ENCODE peak calls at places on chromosome X, in five cellular contexts. One of them, this sample, is unnamed.

GRCh38 chrX:84339507-84340364 is 151.7 kb upstream of the RPS6KA6 start:
- DNase-seq in activated CD8-positive, alpha-beta memory T cell treated with anti-CD3 and anti-CD28 coated beads, Interleukin-2, amount 50 U/mL, for 4 hours: no peak
- DNase-seq in lower lobe of right lung: no peak
- DNase-seq in OCI-LY7: peak; percentile 3
- DNase-seq in T-cell: no peak
- DNase-seq in this sample: no peak

GRCh38 chrX:134936542-134936941 is 54.2 kb upstream of the SMIM10 start:
- DNase-seq in activated CD8-positive, alpha-beta memory T cell treated with anti-CD3 and anti-CD28 coated beads, Interleukin-2, amount 50 U/mL, for 4 hours: no peak
- DNase-seq in lower lobe of right lung: no peak
- DNase-seq in OCI-LY7: no peak
- DNase-seq in T-cell: no peak
- DNase-seq in this sample: no peak

GRCh38 chrX:153723351-153724251 is 586 bp downstream of the BCAP31 start:
- DNase-seq in activated CD8-positive, alpha-beta memory T cell treated with anti-CD3 and anti-CD28 coated beads, Interleukin-2, amount 50 U/mL, for 4 hours: peak; percentile 47
- DNase-seq in lower lobe of right lung: peak; percentile 65
- DNase-seq in OCI-LY7: peak; percentile 72
- DNase-seq in T-cell: peak; percentile 24
- DNase-seq in this sample: no peak

GRCh38 chrX:13837290-13837745 is 20.4 kb upstream of the GPM6B start:
- DNase-seq in activated CD8-positive, alpha-beta memory T cell treated with anti-CD3 and anti-CD28 coated beads, Interleukin-2, amount 50 U/mL, for 4 hours: no peak
- DNase-seq in lower lobe of right lung: no peak
- DNase-seq in OCI-LY7: no peak
- DNase-seq in T-cell: no peak
- DNase-seq in this sample: no peak

GRCh38 chrX:1453951-1454785 is 1.5 kb upstream of the ASMTL start:
- DNase-seq in activated CD8-positive, alpha-beta memory T cell treated with anti-CD3 and anti-CD28 coated beads, Interleukin-2, amount 50 U/mL, for 4 hours: peak; percentile 95
- DNase-seq in lower lobe of right lung: peak; percentile 90
- DNase-seq in OCI-LY7: peak; percentile 91
- DNase-seq in T-cell: peak; percentile 91
- DNase-seq in this sample: no peak

GRCh38 chrX:10554612-10555270 is 65.6 kb downstream of the MID1 start:
- DNase-seq in activated CD8-positive, alpha-beta memory T cell treated with anti-CD3 and anti-CD28 coated beads, Interleukin-2, amount 50 U/mL, for 4 hours: no peak
- DNase-seq in lower lobe of right lung: no peak
- DNase-seq in OCI-LY7: no peak
- DNase-seq in T-cell: no peak
- DNase-seq in this sample: no peak

GRCh38 chrX:67780694-67781109 is 236.9 kb downstream of the AR start:
- DNase-seq in activated CD8-positive, alpha-beta memory T cell treated with anti-CD3 and anti-CD28 coated beads, Interleukin-2, amount 50 U/mL, for 4 hours: no peak
- DNase-seq in lower lobe of right lung: peak; percentile 74
- DNase-seq in OCI-LY7: no peak
- DNase-seq in T-cell: no peak
- DNase-seq in this sample: peak; percentile 27

GRCh38 chrX:31570658-31571057 is 498.8 kb upstream of the FTHL17 start:
- DNase-seq in activated CD8-positive, alpha-beta memory T cell treated with anti-CD3 and anti-CD28 coated beads, Interleukin-2, amount 50 U/mL, for 4 hours: no peak
- DNase-seq in lower lobe of right lung: no peak
- DNase-seq in OCI-LY7: no peak
- DNase-seq in T-cell: no peak
- DNase-seq in this sample: no peak

GRCh38 chrX:131067846-131068745 is 9.9 kb downstream of the ARHGAP36 start:
- DNase-seq in activated CD8-positive, alpha-beta memory T cell treated with anti-CD3 and anti-CD28 coated beads, Interleukin-2, amount 50 U/mL, for 4 hours: no peak
- DNase-seq in lower lobe of right lung: no peak
- DNase-seq in OCI-LY7: no peak
- DNase-seq in T-cell: no peak
- DNase-seq in this sample: no peak

GRCh38 chrX:44908198-44908597 is 35.2 kb downstream of the KDM6A start:
- DNase-seq in activated CD8-positive, alpha-beta memory T cell treated with anti-CD3 and anti-CD28 coated beads, Interleukin-2, amount 50 U/mL, for 4 hours: no peak
- DNase-seq in lower lobe of right lung: no peak
- DNase-seq in OCI-LY7: no peak
- DNase-seq in T-cell: no peak
- DNase-seq in this sample: no peak

GRCh38 chrX:41353964-41354363 is 20.0 kb downstream of the DDX3X start:
- DNase-seq in activated CD8-positive, alpha-beta memory T cell treated with anti-CD3 and anti-CD28 coated beads, Interleukin-2, amount 50 U/mL, for 4 hours: no peak
- DNase-seq in lower lobe of right lung: no peak
- DNase-seq in OCI-LY7: no peak
- DNase-seq in T-cell: no peak
- DNase-seq in this sample: no peak

This sample was measured in glomerular endothelial cell.